ENCODE peak calls at places on chromosomes 1 and 21, in ten cellular contexts. B, T, A, Y, K, G, R, Z, V and W are unnamed samples.

GRCh38 chr1:183318433-183318832 is 99.7 kb downstream of the NMNAT2 start:
- DNase-seq in B (peak), T (peak), A (peak), Y (peak), K (no peak), G (peak), R (peak), Z (peak), V (no peak), W (peak)

GRCh38 chr1:238341395-238341794 is 450.7 kb upstream of the ZP4 start:
- DNase-seq in B (no peak), T (no peak), A (no peak), Y (no peak), K (no peak), G (no peak), R (no peak), Z (no peak), V (no peak), W (no peak)

GRCh38 chr1:41662656-41663437 is 178.4 kb upstream of the EDN2 start:
- DNase-seq in B (peak), T (peak), A (peak), Y (peak), K (peak), G (no peak), R (peak), Z (peak), V (no peak), W (peak)

GRCh38 chr1:203771901-203772301 is 6.9 kb downstream of the LAX1 start:
- DNase-seq in B (no peak), T (no peak), A (no peak), Y (no peak), K (no peak), G (no peak), R (peak), Z (no peak), V (no peak), W (no peak)

GRCh38 chr1:185376840-185377635 is 60.0 kb upstream of the IVNS1ABP start:
- DNase-seq in B (no peak), T (no peak), A (no peak), Y (no peak), K (no peak), G (no peak), R (no peak), Z (no peak), V (no peak), W (peak)

GRCh38 chr1:112697781-112698201 is 9.1 kb downstream of the RHOC start:
- DNase-seq in B (no peak), T (no peak), A (no peak), Y (no peak), K (peak), G (no peak), R (no peak), Z (no peak), V (no peak), W (no peak)

GRCh38 chr1:67645495-67646144 is 39.4 kb upstream of the GADD45A start:
- DNase-seq in B (peak), T (peak), A (peak), Y (peak), K (no peak), G (no peak), R (peak), Z (no peak), V (no peak), W (no peak)

GRCh38 chr1:235852887-235853286 is 13.8 kb downstream of the LYST start:
- DNase-seq in B (no peak), T (no peak), A (no peak), Y (no peak), K (no peak), G (no peak), R (no peak), Z (no peak), V (no peak), W (no peak)

GRCh38 chr1:26284597-26285351 is 4.9 kb downstream of the SH3BGRL3 start:
- DNase-seq in B (peak), T (peak), A (peak), Y (peak), K (peak), G (no peak), R (peak), Z (peak), V (no peak), W (peak)
- H3K27ac ChIP-seq in B (no peak), T (peak), A (peak), Y (no peak), K (peak), G (no peak), R (peak), Z (peak), V (no peak), W (peak)

GRCh38 chr1:52602328-52603300 is at the start of gene GPX7:
- DNase-seq in B (peak), T (peak), A (peak), Y (peak), K (peak), G (no peak), R (peak), Z (no peak), V (no peak), W (peak)

GRCh38 chr1:52601519-52601918 is 652 bp upstream of the GPX7 start:
- DNase-seq in B (no peak), T (no peak), A (no peak), Y (no peak), K (no peak), G (no peak), R (no peak), Z (no peak), V (no peak), W (no peak)

GRCh38 chr1:52601976-52602327 is 219 bp upstream of the GPX7 start:
- DNase-seq in B (no peak), T (no peak), A (no peak), Y (no peak), K (no peak), G (no peak), R (no peak), Z (no peak), V (no peak), W (no peak)

GRCh38 chr1:52603680-52604501 is 1.7 kb downstream of the GPX7 start:
- DNase-seq in B (no peak), T (no peak), A (no peak), Y (no peak), K (no peak), G (no peak), R (no peak), Z (no peak), V (no peak), W (peak)

DNA sequence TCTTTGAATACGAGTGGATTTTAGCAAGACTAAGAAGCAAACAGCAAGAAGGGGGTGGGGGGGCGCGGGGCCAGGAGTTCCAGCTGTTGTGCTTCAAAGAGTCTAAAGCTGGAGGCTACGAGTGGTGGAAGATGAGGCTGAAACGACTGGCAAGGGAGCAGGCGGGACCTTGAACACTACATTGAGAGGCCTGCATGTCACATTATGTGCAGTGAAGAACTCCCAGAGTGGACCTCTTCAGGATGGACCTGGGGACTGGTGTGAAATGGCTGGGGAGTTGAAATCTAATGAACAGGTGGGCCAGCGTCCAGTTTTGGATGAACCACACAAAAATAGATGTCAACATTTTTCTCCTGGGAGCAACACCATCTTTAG is 1.1 kb downstream of the GPX7 start:
- DNase-seq in B (no peak), T (no peak), A (no peak), Y (peak), K (no peak), G (no peak), R (no peak), Z (no peak), V (no peak), W (no peak)
- TF ChIP-seq POLR2A in B (no peak), T (no peak), A (no peak), Y (no peak), K (no peak), G (no peak), R (no peak), Z (no peak), V (no peak), W (no peak)

GRCh38 chr21:38477241-38477640 is 21.0 kb downstream of the ERG start:
- DNase-seq in B (no peak), T (no peak), A (no peak), Y (no peak), K (no peak), G (no peak), R (no peak), Z (no peak), V (no peak), W (no peak)
- H3K27ac ChIP-seq in B (no peak), T (peak), A (no peak), Y (no peak), K (peak), G (no peak), R (no peak), Z (no peak), V (no peak), W (no peak)

DNA sequence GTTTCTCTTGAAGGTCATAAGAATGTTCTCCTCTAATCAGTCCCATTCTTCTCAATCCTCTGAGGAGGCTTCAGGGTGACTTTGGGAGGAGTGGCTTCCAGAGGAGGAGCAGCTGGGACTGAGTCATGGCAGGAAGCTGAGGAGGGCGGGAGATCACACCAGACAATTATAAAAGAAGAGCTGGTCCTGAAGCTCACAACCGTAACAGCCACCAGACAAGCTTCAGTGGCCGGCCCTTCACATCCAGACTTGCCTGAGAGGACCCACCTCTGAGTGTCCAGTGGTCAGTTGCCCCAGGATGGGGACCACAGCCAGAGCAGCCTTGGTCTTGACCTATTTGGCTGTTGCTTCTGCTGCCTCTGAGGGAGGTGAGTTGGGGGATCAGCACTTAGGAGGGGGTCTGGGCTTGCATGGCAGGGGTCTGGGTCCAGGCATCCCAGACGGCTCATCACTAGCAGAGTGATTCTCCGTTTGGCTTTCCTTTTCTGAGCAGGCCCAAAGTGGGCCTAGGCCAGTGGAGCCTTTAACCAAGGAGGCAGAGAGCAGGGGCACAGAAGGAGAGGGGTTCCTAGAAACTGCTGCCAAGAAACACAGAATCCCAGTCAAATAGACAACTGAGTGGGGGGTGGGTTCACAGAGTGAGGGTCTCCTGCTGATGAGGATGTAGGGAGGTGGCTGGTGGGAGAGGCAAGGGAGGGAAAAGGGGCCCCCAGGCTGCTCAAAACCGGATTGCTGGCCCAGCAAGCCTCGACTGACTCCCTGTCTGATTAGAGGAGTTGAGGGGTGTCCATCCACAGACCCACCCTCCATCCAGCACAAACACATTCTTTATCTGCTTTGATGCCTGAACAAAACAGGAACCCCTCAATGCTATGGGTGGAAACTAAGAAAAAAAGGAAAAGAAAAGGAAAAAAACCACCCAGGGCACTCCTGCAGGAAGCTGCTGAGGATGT is at the start of gene ECM1:
- DNase-seq in B (no peak), T (peak), A (peak), Y (peak), K (peak), G (no peak), R (peak), Z (peak), V (no peak), W (peak)
- TF ChIP-seq POLR2A in B (no peak), T (peak), A (peak), Y (no peak), K (no peak), G (peak), R (no peak), Z (no peak), V (no peak), W (peak)